ENCODE peak calls at places on chromosomes 3 and 15, in eight cellular contexts. L, C, O, I, K, M, X and P are unnamed samples.

GRCh38 chr3:50509715-50510114 is 6.3 kb upstream of the CACNA2D2 start:
- DNase-seq in C (no peak), I (no peak), M (no peak), X (no peak), O (no peak), K (no peak), L (no peak), P (no peak)

GRCh38 chr15:76823903-76824302 is 81.2 kb downstream of the SCAPER start:
- DNase-seq in C (no peak), X (no peak), O (no peak), I (no peak), L (no peak), K (no peak), M (no peak), P (no peak)

GRCh38 chr15:71529353-71529752 is 281.0 kb upstream of the NR2E3 start:
- DNase-seq in I (no peak), C (no peak), M (no peak), L (no peak), O (no peak), X (no peak), K (no peak), P (no peak)

GRCh38 chr3:134704556-134704955 is 53.7 kb upstream of the KY start:
- DNase-seq in C (no peak), M (no peak), K (no peak), X (no peak), I (no peak), O (no peak), L (no peak), P (no peak)

GRCh38 chr15:62164500-62165028 is 521 bp downstream of the C2CD4B start:
- DNase-seq in M (peak; percentile 28), I (no peak), L (no peak), O (no peak), C (no peak), K (peak; percentile 15), X (no peak), P (no peak)

GRCh38 chr15:32106401-32107381 is 76.4 kb downstream of the CHRNA7 start:
- DNase-seq in O (no peak), X (no peak), L (no peak), K (no peak), C (no peak), M (no peak), I (no peak), P (no peak)

GRCh38 chr3:189338366-189338765 is 166.6 kb downstream of the TPRG1 start:
- DNase-seq in L (no peak), K (peak; percentile 38), C (no peak), O (no peak), M (no peak), I (no peak), X (no peak), P (no peak)

GRCh38 chr3:172595648-172596393 is 72.6 kb upstream of the TNFSF10 start:
- DNase-seq in L (no peak), O (peak; percentile 77), M (peak; percentile 46), K (no peak), I (peak; percentile 60), X (no peak), C (no peak), P (no peak)

GRCh38 chr3:120855665-120856437 is 52.2 kb upstream of the STXBP5L start:
- DNase-seq in M (peak; percentile 41), O (peak; percentile 82), L (no peak), K (peak; percentile 15), C (peak; percentile 97), X (no peak), I (no peak), P (peak; percentile 84)

GRCh38 chr15:75353604-75354003 is 6.8 kb downstream of the NEIL1 start:
- DNase-seq in X (no peak), M (no peak), O (no peak), I (no peak), C (no peak), K (no peak), L (no peak), P (peak; percentile 49)

GRCh38 chr15:88513195-88513594 is 33.3 kb downstream of the DET1 start:
- DNase-seq in X (no peak), I (no peak), M (no peak), O (peak; percentile 51), L (no peak), C (no peak), K (no peak), P (no peak)

GRCh38 chr3:119405315-119405714 is 58.1 kb downstream of the TMEM39A start:
- DNase-seq in M (no peak), L (no peak), K (no peak), I (no peak), O (no peak), C (no peak), X (no peak), P (no peak)

GRCh38 chr3:153144779-153145178 is 17.2 kb upstream of the RAP2B start:
- DNase-seq in K (no peak), O (peak; percentile 79), X (no peak), C (no peak), M (no peak), L (no peak), I (no peak), P (no peak)

DNA sequence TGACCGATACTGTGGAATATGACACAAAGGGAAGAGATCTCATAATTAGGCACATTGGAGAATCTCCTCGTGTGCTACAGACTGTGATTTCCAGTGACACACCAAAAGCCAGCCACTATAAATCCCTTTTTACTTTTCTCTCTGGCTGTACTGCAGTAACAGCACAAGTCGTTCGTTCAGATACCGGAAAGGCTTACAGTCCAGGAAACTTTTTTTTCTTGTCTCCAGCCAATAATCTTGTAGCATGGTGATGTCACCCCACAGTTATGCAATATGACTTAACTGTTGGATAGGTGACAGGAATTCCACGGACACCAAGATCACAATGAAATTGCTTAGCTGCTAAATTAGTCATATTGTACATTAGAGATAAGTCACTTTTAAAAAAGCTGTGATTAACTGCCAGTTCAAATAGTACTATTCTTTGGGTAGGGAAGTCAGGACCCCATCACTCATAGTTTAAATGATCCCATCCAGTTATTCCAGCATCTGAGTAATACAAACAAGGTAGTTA is 36.3 kb upstream of the TSC22D2 start:
- DNase-seq in M (peak; percentile 97), O (peak; percentile 100), X (no peak), C (peak; percentile 27), I (no peak), L (no peak), K (no peak), P (no peak)
- H3K4me1 ChIP-seq in M (peaks cover 59% of the 10 kb centered on the region), O (peaks cover 49% of the 10 kb centered on the region), X (peaks cover 5% of the 10 kb centered on the region), C (peaks cover 30% of the 10 kb centered on the region), I (peaks cover 2% of the 10 kb centered on the region), L (peaks cover 40% of the 10 kb centered on the region), K (peaks cover 31% of the 10 kb centered on the region), P (no peaks in the 10 kb centered on the region)

GRCh38 chr3:156831006-156831405 is 4.9 kb downstream of the LEKR1 start:
- DNase-seq in M (no peak), C (no peak), O (no peak), X (no peak), L (no peak), I (no peak), K (no peak), P (no peak)

GRCh38 chr3:156825795-156826143 is 384 bp upstream of the LEKR1 start:
- DNase-seq in X (no peak), M (no peak), C (no peak), I (no peak), K (no peak), O (no peak), L (no peak), P (no peak)

GRCh38 chr3:156820687-156821070 is 5.5 kb upstream of the LEKR1 start:
- DNase-seq in K (no peak), O (no peak), X (no peak), C (no peak), I (no peak), L (no peak), M (no peak), P (no peak)

GRCh38 chr3:156826896-156827882 is 1.0 kb downstream of the LEKR1 start:
- DNase-seq in X (no peak), O (no peak), L (no peak), C (no peak), I (no peak), K (no peak), M (no peak), P (no peak)

DNA sequence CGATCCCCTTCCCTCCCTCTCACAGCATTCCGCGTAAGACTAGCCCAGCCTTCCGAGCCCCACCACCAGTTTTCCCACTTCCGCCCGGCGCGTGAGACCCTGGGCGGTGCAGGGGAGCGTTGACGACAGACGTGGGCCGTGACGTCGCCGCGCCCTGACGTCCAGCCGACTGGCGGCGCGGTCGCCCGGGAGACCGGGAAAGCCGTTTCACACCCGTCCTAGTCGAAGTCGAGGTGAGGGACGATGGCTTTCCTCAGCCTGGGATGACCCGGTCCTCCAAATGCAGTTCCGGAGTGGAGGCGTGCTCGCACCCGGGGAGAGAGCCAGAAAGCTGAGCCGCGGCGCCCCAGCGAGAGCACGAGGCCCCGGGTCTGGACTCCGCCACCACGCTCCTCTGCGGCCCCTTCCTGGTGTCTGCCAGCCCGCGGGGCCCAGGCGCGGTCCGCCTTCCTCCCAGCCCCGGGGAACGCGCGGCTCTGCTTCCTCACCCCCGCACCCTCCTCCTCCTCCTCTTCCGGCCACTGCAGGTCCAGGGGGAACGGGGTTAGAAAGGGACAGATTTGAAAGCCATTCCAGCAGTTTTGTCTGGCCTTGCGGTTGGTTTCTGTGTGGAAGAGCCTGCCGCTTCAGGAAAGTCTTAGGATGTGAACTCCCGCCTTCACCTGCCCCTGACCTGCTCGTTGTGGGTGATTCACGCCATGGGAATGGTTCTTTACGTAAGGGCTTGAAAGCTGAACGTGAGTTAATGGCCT is at the start of gene LEKR1:
- DNase-seq in L (peak; percentile 92), C (peak; percentile 86), K (peak; percentile 88), I (peak; percentile 44), M (peak; percentile 96), O (peak; percentile 94), X (peak; percentile 54), P (peak; percentile 91)
- H3K9me3 ChIP-seq in L (no peaks in the 10 kb centered on the region), C (no peaks in the 10 kb centered on the region), K (no peaks in the 10 kb centered on the region), I (no peaks in the 10 kb centered on the region), M (no peaks in the 10 kb centered on the region), O (no peaks in the 10 kb centered on the region), X (no peaks in the 10 kb centered on the region), P (no peaks in the 10 kb centered on the region)

GRCh38 chr3:146139586-146140110 is 21.3 kb downstream of the PLOD2 start:
- DNase-seq in X (no peak), I (no peak), O (no peak), C (no peak), M (no peak), K (no peak), L (no peak), P (no peak)

GRCh38 chr3:146138904-146139303 is 22.1 kb downstream of the PLOD2 start:
- DNase-seq in C (no peak), L (no peak), I (no peak), K (no peak), O (no peak), M (no peak), X (no peak), P (no peak)

GRCh38 chr3:146148468-146148931 is 12.5 kb downstream of the PLOD2 start:
- DNase-seq in C (no peak), K (no peak), O (peak; percentile 34), X (no peak), M (no peak), L (no peak), I (no peak), P (no peak)

GRCh38 chr3:146145642-146146041 is 15.3 kb downstream of the PLOD2 start:
- DNase-seq in C (no peak), O (peak; percentile 39), X (no peak), K (no peak), I (no peak), M (no peak), L (no peak), P (no peak)

GRCh38 chr3:146142757-146143156 is 18.2 kb downstream of the PLOD2 start:
- DNase-seq in C (no peak), I (no peak), K (no peak), M (no peak), L (no peak), X (no peak), O (peak; percentile 51), P (no peak)
- H3K4me3 ChIP-seq in C (no peak overlapping the region), I (no peak overlapping the region), K (no peak overlapping the region), M (no peak overlapping the region), L (no peak overlapping the region), X (no peak overlapping the region), O (no peak overlapping the region), P (no peak overlapping the region)

GRCh38 chr15:64856429-64857145 is 14.9 kb downstream of the PLEKHO2 start:
- DNase-seq in O (no peak), M (peak; percentile 38), I (no peak), L (no peak), K (no peak), X (no peak), C (peak; percentile 73), P (peak; percentile 83)
- H3K4me1 ChIP-seq in O (no peaks in the 10 kb centered on the region), M (peaks cover 30% of the 10 kb centered on the region), I (no peaks in the 10 kb centered on the region), L (peaks cover 61% of the 10 kb centered on the region), K (peaks cover 16% of the 10 kb centered on the region), X (peaks cover 32% of the 10 kb centered on the region), C (peaks cover 86% of the 10 kb centered on the region), P (no peaks in the 10 kb centered on the region)